ENCODE peak calls at places on chromosomes 1 and 21, in eight cellular contexts. L is thoracic aorta, G is Peyer's patch, U is ascending aorta, J is cardiac muscle cell, M is tibial nerve, Z is Panc1, N is prostate gland. I is an unnamed sample.

GRCh38 chr1:218742478-218743260 is 397.5 kb downstream of the TGFB2 start:
- DNase-seq in U (no peak), J (no peak), G (no peak), Z (no peak), N (no peak), L (no peak), M (no peak), I (no peak)

GRCh38 chr1:30664103-30664755 is 59.2 kb downstream of the MATN1 start:
- DNase-seq in L (no peak), G (peak; percentile 42), U (no peak), N (peak; percentile 39), M (no peak), Z (no peak), J (no peak), I (no peak)

GRCh38 chr1:200243042-200243437 is 166.8 kb downstream of the ZNF281 start:
- DNase-seq in U (no peak), J (no peak), L (no peak), M (no peak), N (no peak), Z (no peak), G (no peak), I (no peak)

GRCh38 chr1:183734600-183735036 is 70.3 kb upstream of the RGL1 start:
- DNase-seq in G (no peak), Z (no peak), U (no peak), N (peak; percentile 13), L (no peak), M (peak; percentile 25), J (peak; percentile 65), I (no peak)

GRCh38 chr1:193494368-193494767 is 308.0 kb upstream of the B3GALT2 start:
- DNase-seq in L (no peak), G (no peak), M (no peak), U (no peak), Z (no peak), J (no peak), N (no peak), I (no peak)

GRCh38 chr1:85550784-85551516 is 29.6 kb upstream of the CCN1 start:
- DNase-seq in G (no peak), N (peak; percentile 51), U (no peak), Z (peak; percentile 88), J (no peak), L (no peak), M (no peak), I (no peak)

GRCh38 chr1:14339288-14339687 is 259.2 kb upstream of the KAZN start:
- DNase-seq in N (no peak), J (no peak), G (no peak), M (no peak), U (no peak), Z (no peak), L (no peak), I (no peak)

GRCh38 chr1:13892141-13892670 is 192.2 kb downstream of the PRDM2 start:
- DNase-seq in U (no peak), J (no peak), M (no peak), N (no peak), L (no peak), G (no peak), Z (no peak), I (no peak)

GRCh38 chr1:35085421-35085820 is 6.2 kb downstream of the ZMYM1 start:
- DNase-seq in U (no peak), J (no peak), M (no peak), G (no peak), L (no peak), Z (no peak), N (peak; percentile 34), I (no peak)

GRCh38 chr1:113811888-113812660 is at the start of gene RSBN1:
- DNase-seq in M (peak; percentile 96), G (peak; percentile 99), U (peak; percentile 100), J (peak; percentile 99), Z (peak; percentile 84), L (peak; percentile 97), N (peak; percentile 99), I (peak; percentile 99)

GRCh38 chr21:36155603-36156338 is 853 bp upstream of the DOP1B start:
- DNase-seq in J (no peak), G (peak; percentile 74), M (no peak), L (no peak), Z (no peak), U (no peak), N (peak; percentile 69), I (peak; percentile 77)

GRCh38 chr1:224454337-224455055 is 19.9 kb upstream of the WDR26 start:
- DNase-seq in J (no peak), G (peak; percentile 53), Z (no peak), L (no peak), U (no peak), M (no peak), N (peak; percentile 79), I (peak; percentile 80)

GRCh38 chr1:910881-911721 is 12.6 kb upstream of the SAMD11 start:
- DNase-seq in M (no peak), L (no peak), J (no peak), G (peak; percentile 64), Z (no peak), U (peak; percentile 50), N (no peak), I (peak; percentile 17)

DNA sequence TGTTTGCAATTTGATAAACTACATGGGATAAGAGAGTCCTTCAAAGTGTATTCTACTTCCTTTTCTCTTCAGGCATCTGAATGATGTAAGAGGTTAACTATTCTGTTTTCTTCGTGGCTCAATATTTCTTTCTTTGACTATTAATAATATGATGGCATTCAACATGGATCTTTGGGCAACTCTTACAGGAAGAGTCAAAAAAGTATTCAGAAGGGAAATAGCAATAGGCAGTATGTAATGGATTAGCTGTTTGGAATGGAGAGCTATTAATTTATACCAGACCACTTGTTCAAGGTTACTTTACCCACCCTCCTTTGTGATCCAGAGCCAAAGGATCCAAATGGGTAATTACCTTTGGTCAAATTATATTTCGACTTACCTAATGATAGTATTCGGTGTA is 74.5 kb downstream of the HMCN1 start:
- DNase-seq in Z (no peak), L (no peak), M (no peak), U (no peak), J (no peak), G (no peak), N (no peak), I (no peak)
- H3K27ac ChIP-seq in Z (no peak overlapping the region), L (peak overlapping the region; percentile 22), M (no peak overlapping the region), U (peak overlapping the region; percentile 35), J (no peak overlapping the region), G (no peak overlapping the region), N (no peak overlapping the region), I (no peak overlapping the region)

GRCh38 chr1:17250601-17251000 is 1.7 kb downstream of the PADI3 start:
- DNase-seq in Z (no peak), J (no peak), M (no peak), U (no peak), G (peak; percentile 96), N (peak; percentile 30), L (no peak), I (peak; percentile 94)
- H3K27me3 ChIP-seq in Z (no peaks in the 10 kb centered on the region), J (no peaks in the 10 kb centered on the region), M (peaks cover 14% of the 10 kb centered on the region), U (no peaks in the 10 kb centered on the region), G (no peaks in the 10 kb centered on the region), N (no peaks in the 10 kb centered on the region), L (no peaks in the 10 kb centered on the region), I (no peaks in the 10 kb centered on the region)

DNA sequence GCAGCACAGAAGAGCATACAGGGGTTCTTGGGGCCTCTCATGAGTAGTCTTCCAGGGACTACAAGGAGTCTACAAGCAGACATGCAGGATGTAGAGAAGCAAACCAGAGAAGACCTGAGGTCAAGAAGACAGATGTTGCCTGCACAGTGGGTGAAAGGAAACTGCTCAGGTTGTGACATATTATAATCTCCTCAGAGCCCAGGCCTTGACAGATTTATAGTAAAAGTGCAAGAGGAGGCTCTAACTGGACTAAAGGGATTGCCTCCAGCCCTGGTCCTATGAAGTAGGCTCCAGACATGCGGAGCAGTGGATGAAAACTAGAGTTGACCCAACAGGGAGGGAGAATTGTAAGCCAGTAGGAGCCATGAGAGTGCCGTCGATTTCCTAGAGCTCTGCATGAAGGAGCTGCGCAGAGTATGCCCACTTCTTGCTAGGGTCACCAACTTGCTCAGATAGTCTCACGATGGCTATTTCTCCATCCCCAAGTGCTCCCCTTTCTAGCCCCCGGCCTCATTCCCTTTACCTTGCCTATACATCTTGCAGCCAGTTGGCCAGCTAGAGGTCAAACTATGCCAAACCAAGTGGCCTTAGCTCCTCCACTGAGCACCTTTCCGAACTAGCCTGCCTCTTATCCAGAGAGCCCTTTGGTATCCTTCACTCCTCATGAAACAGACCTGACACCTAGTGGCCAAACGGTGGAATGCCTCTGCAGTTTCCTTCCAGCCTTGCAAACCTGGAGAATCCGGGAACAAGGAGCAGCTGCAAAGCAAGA is 36.2 kb upstream of the IPO9 start:
- DNase-seq in G (peak; percentile 71), M (peak; percentile 87), J (peak; percentile 93), Z (peak; percentile 80), N (peak; percentile 71), U (peak; percentile 91), L (peak; percentile 30), I (peak; percentile 80)
- H3K27ac ChIP-seq in G (no peak overlapping the region), M (peak overlapping the region; percentile 79), J (peak overlapping the region; percentile 86), Z (no peak overlapping the region), N (peak overlapping the region; percentile 53), U (peak overlapping the region; percentile 87), L (peak overlapping the region; percentile 76), I (peak overlapping the region; percentile 39)

DNA sequence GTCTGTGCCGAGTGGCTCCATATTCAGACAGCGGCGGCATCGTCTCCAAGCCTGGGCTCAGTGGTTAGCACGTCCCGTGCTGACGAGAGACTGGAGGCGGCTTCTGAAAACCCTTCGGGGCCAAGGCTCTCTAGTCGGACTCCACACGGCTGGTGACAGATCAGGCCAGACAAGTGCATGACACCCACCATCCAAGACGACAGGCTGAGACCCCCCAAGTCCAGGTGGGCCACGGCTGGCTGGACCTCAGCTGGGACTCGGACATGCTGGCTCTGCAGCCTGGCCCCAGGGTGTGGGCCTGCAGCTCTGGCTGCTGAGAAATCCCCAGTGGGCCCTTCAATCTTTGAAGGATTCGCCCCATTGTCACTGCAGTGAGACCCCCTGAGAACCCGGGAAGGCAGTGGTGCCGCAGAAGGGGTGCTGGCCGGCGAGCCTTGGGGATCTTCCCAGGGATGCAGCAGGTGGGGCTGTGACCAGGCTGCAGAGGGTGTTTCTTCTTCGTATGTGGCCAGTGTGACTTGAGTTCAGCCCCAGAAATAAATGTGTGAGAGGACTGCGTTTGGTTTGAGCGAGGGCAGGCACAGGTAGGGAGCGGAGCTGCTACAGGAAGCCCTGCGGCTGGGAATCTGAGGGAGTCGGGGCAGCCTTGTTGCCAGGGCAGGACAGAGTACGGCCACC is 15.9 kb upstream of the SLC19A1 start:
- DNase-seq in G (peak; percentile 47), U (peak; percentile 55), J (no peak), M (no peak), N (no peak), L (no peak), Z (no peak), I (no peak)
- H3K27me3 ChIP-seq in G (no peaks in the 10 kb centered on the region), U (no peaks in the 10 kb centered on the region), J (no peaks in the 10 kb centered on the region), M (no peaks in the 10 kb centered on the region), N (no peaks in the 10 kb centered on the region), L (no peaks in the 10 kb centered on the region), Z (peaks cover 4% of the 10 kb centered on the region), I (no peaks in the 10 kb centered on the region)

GRCh38 chr1:161068306-161069200 is 1.1 kb downstream of the ARHGAP30 start:
- DNase-seq in M (peak; percentile 49), U (peak; percentile 76), J (no peak), Z (no peak), N (no peak), L (no peak), G (no peak), I (peak; percentile 67)
- H3K27ac ChIP-seq in M (peak overlapping the region; percentile 16), U (peak overlapping the region; percentile 11), J (no peak overlapping the region), Z (no peak overlapping the region), N (no peak overlapping the region), L (peak overlapping the region; percentile 12), G (peak overlapping the region; percentile 96), I (peak overlapping the region; percentile 82)

GRCh38 chr1:5379176-5379759 is 613.0 kb downstream of the NPHP4 start:
- DNase-seq in L (no peak), J (no peak), N (no peak), U (no peak), M (no peak), G (no peak), Z (no peak), I (no peak)
- H3K27me3 ChIP-seq in L (no peaks in the 10 kb centered on the region), J (no peaks in the 10 kb centered on the region), N (no peaks in the 10 kb centered on the region), U (no peaks in the 10 kb centered on the region), M (no peaks in the 10 kb centered on the region), G (no peaks in the 10 kb centered on the region), Z (peaks cover 5% of the 10 kb centered on the region), I (no peaks in the 10 kb centered on the region)